ENCODE peak calls at places on chromosomes 6 and 20, in six cellular contexts. One of them, this sample, is unnamed.

GRCh38 chr6:79634491-79634890 is 3.4 kb downstream of the SH3BGRL2 start:
- DNase-seq in foreskin fibroblast: no peak
- DNase-seq in ascending aorta: no peak
- DNase-seq in left cardiac atrium: no peak
- DNase-seq in H4: no peak
- DNase-seq in GM23338: no peak
- DNase-seq in this sample: no peak

GRCh38 chr6:93305088-93305487 is 114.3 kb downstream of the EPHA7 start:
- DNase-seq in foreskin fibroblast: no peak
- DNase-seq in ascending aorta: no peak
- DNase-seq in left cardiac atrium: no peak
- DNase-seq in H4: no peak
- DNase-seq in GM23338: no peak
- DNase-seq in this sample: no peak

GRCh38 chr6:84274856-84275255 is 47.4 kb upstream of the CEP162 start:
- DNase-seq in foreskin fibroblast: peak
- DNase-seq in ascending aorta: no peak
- DNase-seq in left cardiac atrium: no peak
- DNase-seq in H4: no peak
- DNase-seq in GM23338: no peak
- DNase-seq in this sample: no peak

GRCh38 chr20:37329481-37330165 is 16.3 kb upstream of the SRC start:
- DNase-seq in foreskin fibroblast: no peak
- DNase-seq in ascending aorta: no peak
- DNase-seq in left cardiac atrium: no peak
- DNase-seq in H4: no peak
- DNase-seq in GM23338: no peak
- DNase-seq in this sample: no peak

GRCh38 chr6:42313941-42314570 is 96.4 kb upstream of the MRPS10 start:
- DNase-seq in foreskin fibroblast: peak
- DNase-seq in ascending aorta: no peak
- DNase-seq in left cardiac atrium: no peak
- DNase-seq in H4: peak
- DNase-seq in GM23338: no peak
- DNase-seq in this sample: no peak

GRCh38 chr6:159808647-159809046 is 8.6 kb downstream of the PNLDC1 start:
- DNase-seq in foreskin fibroblast: no peak
- DNase-seq in ascending aorta: no peak
- DNase-seq in left cardiac atrium: no peak
- DNase-seq in H4: no peak
- DNase-seq in GM23338: no peak
- DNase-seq in this sample: no peak

GRCh38 chr6:126118058-126118759 is 131.9 kb downstream of the TRMT11 start:
- DNase-seq in foreskin fibroblast: peak
- DNase-seq in ascending aorta: no peak
- DNase-seq in left cardiac atrium: no peak
- DNase-seq in H4: no peak
- DNase-seq in GM23338: no peak
- DNase-seq in this sample: no peak

GRCh38 chr6:149457316-149457884 is 27.4 kb downstream of the ZC3H12D start:
- DNase-seq in foreskin fibroblast: peak
- DNase-seq in ascending aorta: no peak
- DNase-seq in left cardiac atrium: peak
- DNase-seq in H4: no peak
- DNase-seq in GM23338: no peak
- DNase-seq in this sample: no peak

GRCh38 chr6:4774296-4774695 is 1.9 kb upstream of the CDYL start:
- DNase-seq in foreskin fibroblast: peak
- DNase-seq in ascending aorta: no peak
- DNase-seq in left cardiac atrium: no peak
- DNase-seq in H4: no peak
- DNase-seq in GM23338: peak
- DNase-seq in this sample: no peak

GRCh38 chr6:23633986-23634385 is 492.0 kb upstream of the NRSN1 start:
- DNase-seq in foreskin fibroblast: no peak
- DNase-seq in ascending aorta: no peak
- DNase-seq in left cardiac atrium: no peak
- DNase-seq in H4: no peak
- DNase-seq in GM23338: no peak
- DNase-seq in this sample: no peak

GRCh38 chr6:105207524-105208269 is 27.9 kb upstream of the POPDC3 start:
- DNase-seq in foreskin fibroblast: peak
- DNase-seq in ascending aorta: no peak
- DNase-seq in left cardiac atrium: no peak
- DNase-seq in H4: no peak
- DNase-seq in GM23338: no peak
- DNase-seq in this sample: no peak

GRCh38 chr6:90691823-90692222 is 105.0 kb upstream of the MAP3K7 start:
- DNase-seq in foreskin fibroblast: no peak
- DNase-seq in ascending aorta: no peak
- DNase-seq in left cardiac atrium: no peak
- DNase-seq in H4: no peak
- DNase-seq in GM23338: peak
- DNase-seq in this sample: no peak